ENCODE peak calls at places on chromosomes 7 and 10, in seven cellular contexts. E, D, H, Z, Q, G and P are unnamed samples.

GRCh38 chr10:43913676-43914235 is 265.1 kb upstream of the ZNF32 start:
- DNase-seq in E (no peak), D (no peak), H (no peak), Z (no peak), Q (no peak), G (no peak), P (no peak)

GRCh38 chr7:94012748-94013147 is 8.6 kb upstream of the BET1 start:
- DNase-seq in E (no peak), D (no peak), H (no peak), Z (no peak), Q (no peak), G (no peak), P (no peak)

GRCh38 chr7:43621729-43622448 is 39.0 kb downstream of the STK17A start:
- DNase-seq in E (no peak), D (no peak), H (no peak), Z (no peak), Q (no peak), G (no peak), P (no peak)

GRCh38 chr10:58851606-58852005 is 324.8 kb upstream of the PHYHIPL start:
- DNase-seq in E (no peak), D (no peak), H (no peak), Z (no peak), Q (no peak), G (no peak), P (no peak)

GRCh38 chr7:46383605-46384004 is 462.5 kb upstream of the IGFBP3 start:
- DNase-seq in E (no peak), D (no peak), H (no peak), Z (peak), Q (no peak), G (no peak), P (no peak)

GRCh38 chr10:22210267-22210666 is 7.5 kb downstream of the EBLN1 start:
- DNase-seq in E (no peak), D (no peak), H (no peak), Z (no peak), Q (no peak), G (no peak), P (no peak)

GRCh38 chr10:69863580-69863979 is 61.9 kb downstream of the COL13A1 start:
- DNase-seq in E (no peak), D (no peak), H (no peak), Z (no peak), Q (no peak), G (no peak), P (no peak)

GRCh38 chr10:112290054-112290373 is 6.8 kb downstream of the TECTB start:
- DNase-seq in E (no peak), D (no peak), H (no peak), Z (no peak), Q (no peak), G (no peak), P (no peak)

GRCh38 chr10:113613427-113613826 is 50.4 kb downstream of the NRAP start:
- DNase-seq in E (no peak), D (no peak), H (no peak), Z (no peak), Q (no peak), G (no peak), P (no peak)

GRCh38 chr7:81402227-81402626 is 367.6 kb downstream of the HGF start:
- DNase-seq in E (no peak), D (no peak), H (no peak), Z (no peak), Q (no peak), G (no peak), P (no peak)

GRCh38 chr7:107579881-107580715 is at the start of gene BCAP29:
- DNase-seq in E (peak), D (peak), H (peak), Z (peak), Q (peak), G (peak), P (peak)